ENCODE peak calls at places on chromosomes 6 and 20, in four cellular contexts. U is HCT116, W is HepG2, D is K562. Z is an unnamed sample.

GRCh38 chr6:143337201-143337949 is 113.1 kb downstream of the ADAT2 start:
- DNase-seq in U (peak; percentile 18), W (peak; percentile 16), D (peak; percentile 54), Z (peak; percentile 15)

GRCh38 chr6:38218235-38218634 is 398.7 kb downstream of the ZFAND3 start:
- DNase-seq in U (no peak), W (no peak), D (no peak), Z (no peak)

GRCh38 chr6:85703359-85703758 is 60.7 kb upstream of the SYNCRIP start:
- DNase-seq in U (no peak), W (no peak), D (no peak), Z (no peak)

GRCh38 chr20:43691928-43692524 is 25.1 kb downstream of the MYBL2 start:
- DNase-seq in U (peak; percentile 29), W (peak; percentile 72), D (peak; percentile 70), Z (peak; percentile 27)

GRCh38 chr20:363319-364078 is 16.6 kb downstream of the NRSN2 start:
- DNase-seq in U (no peak), W (peak; percentile 66), D (no peak), Z (no peak)

GRCh38 chr20:5674176-5674660 is 76.0 kb upstream of the SHLD1 start:
- DNase-seq in U (peak; percentile 12), W (peak; percentile 82), D (no peak), Z (no peak)

GRCh38 chr20:46709459-46710148 is at the start of gene SLC2A10:
- DNase-seq in U (no peak), W (peak; percentile 53), D (peak; percentile 52), Z (no peak)

GRCh38 chr6:89432875-89433636 is at the start of gene ANKRD6:
- DNase-seq in U (peak; percentile 28), W (peak; percentile 20), D (peak; percentile 92), Z (no peak)

GRCh38 chr20:13317439-13317838 is 96.4 kb downstream of the ISM1 start:
- DNase-seq in U (no peak), W (no peak), D (no peak), Z (no peak)

GRCh38 chr6:97443408-97444080 is 160.5 kb upstream of the MMS22L start:
- DNase-seq in U (no peak), W (no peak), D (no peak), Z (no peak)

GRCh38 chr6:30845183-30845582 is 39.1 kb upstream of the DDR1 start:
- DNase-seq in U (no peak), W (no peak), D (no peak), Z (no peak)

GRCh38 chr6:36657265-36657664 is 21.2 kb upstream of the CDKN1A start:
- DNase-seq in U (no peak), W (no peak), D (no peak), Z (no peak)

GRCh38 chr6:78831492-78831891 is 35.9 kb upstream of the IRAK1BP1 start:
- DNase-seq in U (no peak), W (no peak), D (no peak), Z (no peak)

GRCh38 chr6:9540126-9540525 is 874.7 kb downstream of the TFAP2A start:
- DNase-seq in U (no peak), W (no peak), D (no peak), Z (no peak)

GRCh38 chr6:3347826-3348225 is 89.1 kb downstream of the PSMG4 start:
- DNase-seq in U (no peak), W (no peak), D (peak; percentile 61), Z (no peak)

DNA sequence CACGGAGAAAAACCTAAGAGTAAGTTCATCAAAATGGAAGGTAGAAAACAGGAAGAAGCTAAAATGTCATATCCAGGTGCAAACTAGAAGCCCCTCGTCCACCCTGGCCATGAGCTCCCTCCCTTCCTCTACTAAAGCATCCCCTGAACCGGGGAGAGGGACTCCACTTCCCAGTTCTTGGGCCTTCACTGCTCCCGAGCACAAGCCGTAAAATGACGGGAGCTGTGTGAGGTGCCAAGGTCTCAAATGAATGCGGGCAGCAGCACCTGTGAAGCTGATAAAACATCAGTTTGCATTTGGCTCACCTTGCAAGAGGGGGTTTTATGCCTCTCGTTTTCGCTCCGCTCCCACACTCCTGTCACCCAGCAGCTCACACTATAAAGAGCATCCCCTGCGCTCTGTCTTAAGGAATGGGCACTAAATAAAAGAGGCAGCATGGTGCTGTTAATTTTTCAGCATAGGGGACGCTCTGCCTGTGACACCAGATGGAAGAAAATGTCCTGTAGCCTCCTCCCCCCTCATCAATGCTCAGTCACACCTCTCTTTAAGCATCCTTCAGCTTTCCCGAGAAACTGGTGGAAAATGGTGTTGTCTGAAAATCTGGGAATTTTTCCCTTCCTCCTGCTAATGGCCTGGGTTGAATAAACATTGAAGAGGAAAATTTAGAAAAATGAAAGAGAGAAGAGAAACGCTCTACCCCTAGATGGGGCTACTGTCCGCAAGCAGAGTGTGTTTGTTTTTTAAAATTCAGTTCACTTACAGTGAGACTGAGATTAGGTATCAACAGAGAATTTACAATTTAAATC is 563.0 kb upstream of the AGPAT4 start:
- DNase-seq in U (peak; percentile 7), W (peak; percentile 35), D (no peak), Z (no peak)
- TF ChIP-seq CTCF in U (peak; percentile 52), W (peak; percentile 56), D (peak; percentile 21), Z (peak; percentile 65)

GRCh38 chr6:49555951-49556350 is 5.5 kb downstream of the C6orf141 start:
- DNase-seq in U (no peak), W (no peak), D (no peak), Z (no peak)
- TF ChIP-seq TCF7L2 in U (no peak), W (no peak), D (no peak), Z (no peak)

DNA sequence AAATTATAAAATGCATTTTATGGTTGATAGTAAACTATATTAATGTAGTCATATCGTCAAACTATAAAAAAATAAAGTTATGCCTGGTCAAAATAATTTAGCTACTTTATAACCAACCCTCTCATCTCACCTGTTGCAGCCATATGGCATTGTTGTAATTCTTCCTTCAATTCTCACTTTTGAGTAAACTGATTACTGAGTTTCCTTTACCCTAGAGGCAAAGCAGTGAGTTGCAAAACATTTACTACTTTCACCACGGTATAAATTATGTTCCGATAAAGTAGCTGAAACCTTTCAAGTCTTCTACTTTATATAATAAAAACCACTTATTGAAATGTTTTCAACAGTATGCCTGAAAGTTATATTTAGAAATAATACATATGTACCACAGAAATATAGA is 113.8 kb downstream of the AHI1 start:
- DNase-seq in U (no peak), W (no peak), D (no peak), Z (no peak)
- TF ChIP-seq CTCF in U (no peak), W (no peak), D (no peak), Z (no peak)

DNA sequence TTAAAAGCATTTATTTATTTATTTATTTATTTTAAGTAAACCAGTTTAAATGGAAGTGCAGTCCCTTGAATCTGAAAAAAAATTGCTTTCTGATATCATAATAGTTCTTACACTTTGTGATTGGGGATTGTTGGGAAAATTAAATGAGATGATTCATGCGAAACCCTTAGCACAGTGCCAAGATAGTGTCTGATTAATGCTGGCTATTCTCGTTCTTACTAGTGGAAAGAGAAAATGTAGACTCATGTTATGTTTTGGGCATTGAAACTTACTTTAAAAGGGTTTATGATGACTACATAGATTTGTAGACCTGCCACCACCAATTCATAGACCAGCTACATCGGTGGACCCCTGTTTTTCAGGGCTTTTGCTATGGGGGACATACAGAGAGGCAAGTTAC is 229.2 kb upstream of the ZFP64 start:
- DNase-seq in U (no peak), W (no peak), D (no peak), Z (no peak)
- TF ChIP-seq TCF7L2 in U (no peak), W (no peak), D (no peak), Z (no peak)

DNA sequence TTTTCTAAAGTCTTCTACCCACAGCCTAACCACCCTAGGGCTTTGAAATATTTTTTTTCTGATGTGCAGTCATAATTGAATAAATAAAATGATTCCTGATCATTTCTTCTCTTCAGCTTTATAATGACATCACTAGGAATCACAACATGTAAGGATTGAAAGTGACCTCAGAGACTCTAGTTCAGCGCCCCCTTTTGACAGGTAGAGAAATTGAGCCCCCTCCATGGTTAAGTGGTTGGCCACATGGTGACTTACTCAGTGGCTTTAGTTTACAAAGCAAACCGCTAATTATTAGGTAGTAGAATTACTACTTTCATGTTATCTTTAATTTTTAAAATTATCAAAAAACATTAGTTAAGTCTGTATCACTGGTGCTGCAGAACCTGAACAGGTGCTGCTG is 13.3 kb upstream of the SLC2A12 start:
- DNase-seq in U (peak; percentile 32), W (peak; percentile 30), D (peak; percentile 59), Z (no peak)
- TF ChIP-seq CTCF in U (peak; percentile 61), W (peak; percentile 53), D (peak; percentile 66), Z (peak; percentile 61)

GRCh38 chr6:12479885-12480284 is 189.7 kb downstream of the EDN1 start:
- DNase-seq in U (no peak), W (no peak), D (no peak), Z (no peak)

GRCh38 chr6:12476484-12476883 is 186.3 kb downstream of the EDN1 start:
- DNase-seq in U (no peak), W (no peak), D (no peak), Z (no peak)

GRCh38 chr6:12479451-12479850 is 189.3 kb downstream of the EDN1 start:
- DNase-seq in U (no peak), W (no peak), D (no peak), Z (no peak)

GRCh38 chr6:12480379-12480778 is 190.2 kb downstream of the EDN1 start:
- DNase-seq in U (no peak), W (no peak), D (no peak), Z (no peak)

GRCh38 chr6:12477616-12478015 is 187.5 kb downstream of the EDN1 start:
- DNase-seq in U (no peak), W (no peak), D (no peak), Z (no peak)
- TF ChIP-seq TCF7L2 in U (no peak), W (no peak), D (no peak), Z (no peak)

GRCh38 chr20:19932170-19932667 is 84.9 kb upstream of the NAA20 start:
- DNase-seq in U (no peak), W (no peak), D (no peak), Z (no peak)
- TF ChIP-seq CTCF in U (no peak), W (no peak), D (no peak), Z (no peak)

Z was measured in Panc1.